ENCODE peak calls at places on chromosomes 13 and 19, in four cellular contexts. Y is astrocyte of the spinal cord, S is K562, O is neural progenitor cell. K is an unnamed sample.

GRCh38 chr13:110938662-110939421 is 24.0 kb upstream of the ANKRD10 start:
- DNase-seq in S (no peak), O (no peak), Y (no peak), K (no peak)

GRCh38 chr13:105177265-105177900 is 1358.1 kb downstream of the EFNB2 start:
- DNase-seq in S (no peak), O (no peak), Y (no peak), K (no peak)

GRCh38 chr13:110841846-110842245 is 73.0 kb downstream of the ANKRD10 start:
- DNase-seq in S (no peak), O (no peak), Y (no peak), K (no peak)

GRCh38 chr13:75910591-75910990 is 274.5 kb downstream of the LMO7 start:
- DNase-seq in S (no peak), O (no peak), Y (no peak), K (peak; percentile 4)

GRCh38 chr13:96958286-96958891 is 35.9 kb downstream of the OXGR1 start:
- DNase-seq in O (peak; percentile 64), Y (peak; percentile 38), S (peak; percentile 10), K (peak; percentile 38)

GRCh38 chr13:104593693-104594092 is 1527.5 kb upstream of the SLC10A2 start:
- DNase-seq in S (no peak), Y (no peak), O (no peak), K (no peak)

GRCh38 chr13:36432106-36432544 is at the start of gene CCNA1:
- DNase-seq in S (peak; percentile 45), Y (no peak), O (peak; percentile 92), K (no peak)

GRCh38 chr19:37654118-37654517 is 1.1 kb downstream of the ZFP30 start:
- DNase-seq in O (no peak), S (no peak), Y (peak; percentile 24), K (peak; percentile 9)

GRCh38 chr19:17863520-17864182 is 3.9 kb downstream of the RPL18A start:
- DNase-seq in O (no peak), S (no peak), Y (no peak), K (no peak)

GRCh38 chr13:25869941-25870340 is 181.9 kb downstream of the SHISA2 start:
- DNase-seq in Y (no peak), S (no peak), O (no peak), K (no peak)

GRCh38 chr13:114113961-114114360 is 18.5 kb downstream of the RASA3 start:
- DNase-seq in Y (no peak), O (no peak), S (no peak), K (no peak)

GRCh38 chr19:45428385-45429231 is 4.9 kb upstream of the ERCC1 start:
- DNase-seq in O (peak; percentile 89), Y (peak; percentile 64), S (peak; percentile 72), K (peak; percentile 52)

GRCh38 chr13:111328111-111328802 is 7.8 kb downstream of the TEX29 start:
- DNase-seq in S (no peak), O (no peak), Y (no peak), K (no peak)

GRCh38 chr19:40663712-40664692 is 26.4 kb downstream of the NUMBL start:
- DNase-seq in S (peak; percentile 84), O (no peak), Y (no peak), K (peak; percentile 25)

GRCh38 chr13:26529441-26529840 is 28.0 kb upstream of the WASF3 start:
- DNase-seq in S (peak; percentile 20), Y (peak; percentile 70), O (peak; percentile 78), K (peak; percentile 57)

GRCh38 chr19:4375620-4376228 is 24.6 kb downstream of the SH3GL1 start:
- DNase-seq in S (peak; percentile 75), O (peak; percentile 74), Y (peak; percentile 66), K (peak; percentile 68)

GRCh38 chr19:8366961-8367326 is 3.0 kb downstream of the ANGPTL4 start:
- DNase-seq in O (no peak), Y (no peak), S (peak; percentile 14), K (peak; percentile 58)

GRCh38 chr19:50449236-50449899 is 16.7 kb downstream of the MYBPC2 start:
- DNase-seq in Y (no peak), O (no peak), S (no peak), K (no peak)

DNA sequence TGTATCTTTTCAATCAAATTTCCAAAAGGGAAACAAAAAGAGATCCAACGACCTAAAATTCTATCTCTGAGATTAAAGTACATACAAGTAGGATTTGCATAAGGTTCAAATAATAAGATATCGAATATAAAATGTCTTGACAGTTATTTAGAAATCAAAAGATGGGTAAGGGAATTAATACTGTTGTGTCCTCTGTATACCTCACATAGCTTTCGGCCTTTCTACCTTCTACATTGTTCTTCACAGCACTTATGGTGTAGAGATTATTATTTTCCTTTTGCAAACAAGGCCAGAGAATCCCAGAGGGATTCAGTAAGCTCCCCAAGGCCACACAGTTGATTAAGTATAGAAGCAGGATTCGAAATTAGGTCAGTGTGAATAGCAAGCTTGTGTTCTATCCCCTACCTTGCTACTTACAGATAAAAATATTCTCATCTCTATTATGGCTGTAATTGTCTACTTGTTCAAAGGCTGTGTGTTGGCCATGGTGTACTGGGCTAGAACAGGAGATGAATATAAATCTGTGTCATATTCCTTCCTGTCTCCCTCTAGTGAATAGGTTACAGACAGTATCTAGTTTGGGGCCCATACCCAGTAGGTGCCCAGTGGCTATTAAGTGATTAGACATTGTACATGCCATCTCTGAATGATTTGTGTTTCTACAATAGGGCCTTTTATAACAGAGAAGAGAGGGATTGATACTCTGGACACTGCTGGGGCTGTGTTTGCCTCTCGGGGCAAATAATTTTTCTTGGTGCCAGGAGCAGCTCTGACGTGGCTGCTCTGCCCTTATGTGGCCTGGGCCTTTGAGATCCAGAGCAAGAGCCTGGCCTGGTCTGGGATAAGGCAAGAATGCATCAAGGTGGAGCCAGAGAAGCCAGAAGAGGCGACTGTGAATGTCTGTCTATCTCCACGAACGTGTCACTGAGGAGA is 403.3 kb downstream of the SPRY2 start:
- DNase-seq in S (no peak), O (no peak), Y (peak; percentile 7), K (no peak)
- TF ChIP-seq CTCF in S (no peak), O (no peak), Y (no peak), K (no peak)

DNA sequence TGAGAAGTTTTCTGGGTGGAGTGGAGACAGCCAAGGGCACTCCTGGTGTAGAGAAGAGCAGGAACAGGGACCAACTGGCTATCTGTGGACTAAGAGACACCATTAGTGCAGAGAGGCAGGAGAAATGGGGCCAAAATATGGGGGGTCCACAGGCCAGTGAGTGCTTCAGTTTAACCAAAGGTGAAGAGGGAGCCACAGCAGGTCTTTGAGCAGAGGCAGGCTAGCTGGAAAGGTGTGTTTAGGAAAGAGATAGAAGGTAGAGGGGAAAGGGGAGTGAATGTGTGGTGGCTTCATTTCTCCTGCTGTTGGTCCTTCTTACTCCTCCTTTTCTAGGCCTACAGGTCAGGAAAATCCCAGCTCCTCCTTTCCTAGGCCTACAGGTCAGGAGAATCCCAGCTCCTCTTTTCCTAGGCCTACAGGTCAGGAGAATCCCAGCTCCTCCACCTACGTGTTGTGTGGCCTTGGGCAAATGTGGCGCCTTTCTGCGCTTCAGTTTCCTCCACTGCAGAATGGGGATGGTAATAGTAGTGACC is 1.5 kb downstream of the TMEM238 start:
- DNase-seq in O (no peak), Y (no peak), S (no peak), K (no peak)
- H3K4me3 ChIP-seq in O (no peak overlapping the region), Y (no peak overlapping the region), S (no peak overlapping the region), K (no peak overlapping the region)

GRCh38 chr19:42279148-42279901 is 10.3 kb downstream of the CIC start:
- DNase-seq in O (no peak), S (no peak), Y (peak; percentile 31), K (no peak)

GRCh38 chr19:42276284-42276683 is 7.2 kb downstream of the CIC start:
- DNase-seq in O (no peak), S (no peak), Y (no peak), K (no peak)

GRCh38 chr19:42276821-42277220 is 7.8 kb downstream of the CIC start:
- DNase-seq in S (no peak), O (no peak), Y (no peak), K (no peak)

GRCh38 chr19:42279902-42280760 is 11.1 kb downstream of the CIC start:
- DNase-seq in S (peak; percentile 93), O (peak; percentile 94), Y (peak; percentile 91), K (peak; percentile 82)

DNA sequence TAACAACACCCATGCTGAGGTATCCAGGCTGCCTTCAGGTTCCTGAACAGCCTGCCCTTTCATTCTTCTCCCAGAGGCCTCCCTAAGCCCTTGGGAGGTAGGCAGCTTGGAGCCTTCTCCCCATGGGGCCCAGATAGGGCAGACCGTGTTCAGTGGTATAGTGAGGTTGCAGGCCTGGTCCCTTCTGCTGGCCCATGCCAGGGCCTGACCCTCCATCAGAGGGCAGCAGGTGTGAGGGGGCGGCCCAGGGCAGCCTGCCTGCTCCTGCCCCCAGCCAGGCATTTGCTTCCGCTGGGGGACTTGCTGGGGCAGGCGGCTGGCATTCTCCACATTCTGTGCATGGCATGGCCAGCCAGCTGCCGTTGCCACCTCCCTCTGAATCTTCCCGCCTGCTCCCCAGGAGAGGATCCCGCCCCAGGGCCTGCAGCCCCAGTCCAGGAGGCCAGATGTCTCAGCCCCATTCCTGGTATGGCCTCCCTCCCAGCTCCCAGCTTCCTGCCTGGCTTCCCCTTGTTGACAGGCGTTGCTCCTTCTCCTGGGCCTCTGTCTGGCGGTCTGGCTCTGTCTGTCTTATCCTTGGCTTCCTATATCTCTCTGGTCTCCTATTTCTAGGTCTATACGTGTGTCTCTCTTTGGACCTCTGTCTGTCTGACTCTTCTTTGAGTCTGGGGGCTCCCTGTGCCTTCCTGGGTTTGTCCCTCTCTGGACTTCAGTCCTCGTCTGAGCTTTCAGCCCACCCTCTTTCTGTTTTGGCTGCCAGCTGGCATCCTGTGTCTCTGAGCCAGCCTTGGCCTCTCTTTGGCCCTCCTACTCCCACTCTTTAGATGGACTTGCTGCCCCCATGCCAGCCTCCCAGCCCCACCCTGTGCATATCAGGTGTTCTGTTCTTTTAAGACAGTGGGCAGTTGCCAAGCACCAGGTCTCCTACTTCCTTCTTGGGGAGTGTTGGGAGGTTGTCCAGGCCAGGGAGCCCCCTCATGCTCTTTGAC is 9.1 kb downstream of the CIC start:
- DNase-seq in Y (peak; percentile 22), S (no peak), O (no peak), K (peak; percentile 70)
- TF ChIP-seq CTCF in Y (no peak), S (no peak), O (no peak), K (no peak)

GRCh38 chr19:47037766-47038165 is 10.7 kb downstream of the TMEM160 start:
- DNase-seq in S (peak; percentile 20), O (no peak), Y (no peak), K (no peak)

GRCh38 chr19:47032171-47032811 is 12.7 kb downstream of the NPAS1 start:
- DNase-seq in O (peak; percentile 71), Y (no peak), S (peak; percentile 54), K (no peak)

GRCh38 chr19:47035495-47036232 is 12.8 kb downstream of the TMEM160 start:
- DNase-seq in S (peak; percentile 95), O (peak; percentile 87), Y (peak; percentile 79), K (peak; percentile 70)

GRCh38 chr19:47036233-47036651 is 12.2 kb downstream of the TMEM160 start:
- DNase-seq in Y (no peak), O (peak; percentile 42), S (no peak), K (peak; percentile 16)

GRCh38 chr19:47035127-47035494 is 13.3 kb downstream of the TMEM160 start:
- DNase-seq in Y (no peak), O (peak; percentile 86), S (peak; percentile 72), K (no peak)
- H3K4me3 ChIP-seq in Y (peak overlapping the region; percentile 46), O (peak overlapping the region; percentile 63), S (peak overlapping the region; percentile 47), K (peak overlapping the region; percentile 61)

GRCh38 chr19:7360393-7360984 is 11.8 kb downstream of the ARHGEF18 start:
- DNase-seq in S (no peak), O (no peak), Y (no peak), K (no peak)
- TF ChIP-seq CTCF in S (no peak), O (no peak), Y (no peak), K (no peak)